ENCODE peak calls at places on chromosome 14, in five cellular contexts. J is HepG2, O is IMR-90, U is K562, Y is H1. Z is an unnamed sample.

GRCh38 chr14:34496679-34497513 is 34.9 kb upstream of the SPTSSA start:
- DNase-seq in J (peak; percentile 99), Y (peak; percentile 58), U (peak; percentile 68), O (peak; percentile 100), Z (peak; percentile 99)

GRCh38 chr14:73709904-73710469 is 4.2 kb downstream of the PNMA1 start:
- DNase-seq in Y (no peak), J (no peak), U (no peak), O (no peak), Z (no peak)

GRCh38 chr14:69692542-69693053 is 74.3 kb upstream of the SRSF5 start:
- DNase-seq in J (no peak), O (no peak), U (no peak), Y (no peak), Z (no peak)

GRCh38 chr14:101233861-101234587 is 327.3 kb upstream of the DIO3 start:
- DNase-seq in U (no peak), O (no peak), Y (no peak), J (no peak), Z (no peak)

GRCh38 chr14:72126091-72126490 is 193.9 kb downstream of the RGS6 start:
- DNase-seq in U (no peak), J (no peak), Y (no peak), O (no peak), Z (no peak)

GRCh38 chr14:88488897-88489296 is 65.9 kb downstream of the PTPN21 start:
- DNase-seq in J (no peak), O (no peak), U (no peak), Y (no peak), Z (no peak)

GRCh38 chr14:87617079-87617478 is 375.9 kb downstream of the GALC start:
- DNase-seq in J (no peak), O (no peak), U (no peak), Y (no peak), Z (no peak)

GRCh38 chr14:61644834-61645233 is 50.5 kb upstream of the HIF1A start:
- DNase-seq in O (peak; percentile 49), Y (no peak), J (no peak), U (no peak), Z (no peak)

GRCh38 chr14:72605921-72606220 is 288.0 kb downstream of the DPF3 start:
- DNase-seq in J (no peak), O (no peak), U (no peak), Y (no peak), Z (no peak)

GRCh38 chr14:44846232-44846824 is 115.4 kb downstream of the KLHL28 start:
- DNase-seq in O (peak; percentile 55), J (peak; percentile 27), Y (no peak), U (peak; percentile 20), Z (peak; percentile 21)

GRCh38 chr14:24260780-24261157 is 2.2 kb downstream of the TGM1 start:
- DNase-seq in U (no peak), Y (no peak), O (no peak), J (no peak), Z (no peak)

GRCh38 chr14:80615831-80616230 is 325.7 kb downstream of the CEP128 start:
- DNase-seq in Y (no peak), J (no peak), U (no peak), O (no peak), Z (no peak)

GRCh38 chr14:90114554-90114953 is 52.8 kb downstream of the KCNK13 start:
- DNase-seq in O (no peak), J (peak; percentile 5), Y (no peak), U (no peak), Z (peak; percentile 11)

GRCh38 chr14:37594238-37594915 is 672 bp downstream of the FOXA1 start:
- DNase-seq in U (peak; percentile 52), J (peak; percentile 99), O (peak; percentile 80), Y (peak; percentile 84), Z (peak; percentile 75)

GRCh38 chr14:38404100-38404541 is 148.2 kb upstream of the CLEC14A start:
- DNase-seq in O (peak; percentile 90), J (no peak), Y (no peak), U (no peak), Z (no peak)

GRCh38 chr14:67187826-67188225 is 1.4 kb upstream of the GARIN2 start:
- DNase-seq in J (no peak), U (no peak), Y (no peak), O (peak; percentile 86), Z (no peak)

GRCh38 chr14:68627868-68628604 is 164.8 kb downstream of the ZFP36L1 start:
- DNase-seq in O (no peak), U (no peak), J (no peak), Y (peak; percentile 91), Z (no peak)

GRCh38 chr14:26841920-26842741 is 244.3 kb upstream of the NOVA1 start:
- DNase-seq in J (peak; percentile 34), O (peak; percentile 60), Y (no peak), U (no peak), Z (peak; percentile 34)

GRCh38 chr14:81447018-81447770 is 47.1 kb upstream of the STON2 start:
- DNase-seq in U (no peak), Y (no peak), O (no peak), J (no peak), Z (no peak)

GRCh38 chr14:53384073-53384472 is 230.9 kb upstream of the DDHD1 start:
- DNase-seq in J (no peak), Y (no peak), U (no peak), O (no peak), Z (no peak)

DNA sequence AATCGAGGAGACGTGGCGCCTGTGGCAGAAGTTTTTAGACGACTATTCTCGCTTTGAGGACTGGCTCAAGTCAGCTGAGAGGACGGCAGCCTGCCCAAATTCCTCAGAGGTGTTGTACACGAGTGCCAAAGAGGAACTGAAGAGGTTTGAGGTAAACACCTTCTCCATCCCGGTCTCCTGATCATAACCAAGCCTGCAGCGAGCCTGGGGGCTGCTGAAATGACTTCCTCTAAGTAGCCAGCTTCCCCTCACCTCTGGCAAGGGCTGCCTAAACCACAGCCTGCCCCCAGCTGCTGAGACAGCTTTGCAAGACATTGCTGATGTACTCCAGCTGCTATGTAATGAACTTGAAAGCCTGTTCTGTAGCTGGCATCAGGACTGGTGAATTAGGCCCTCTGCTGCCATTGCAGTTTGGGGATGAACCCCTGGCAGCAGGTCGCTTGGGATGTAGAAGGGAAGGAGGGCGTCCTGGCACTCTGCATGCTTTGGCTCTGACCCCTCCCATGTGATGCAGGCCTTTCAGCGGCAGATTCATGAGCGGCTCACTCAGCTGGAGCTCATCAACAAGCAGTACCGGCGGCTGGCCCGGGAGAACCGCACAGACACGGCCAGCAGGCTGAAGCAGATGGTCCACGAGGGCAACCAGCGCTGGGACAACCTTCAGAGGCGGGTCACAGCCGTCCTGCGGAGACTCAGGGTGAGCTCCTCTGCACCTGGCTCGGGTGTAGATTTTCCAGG is 84.6 kb downstream of the ESR2 start:
- DNase-seq in O (peak; percentile 71), J (no peak), Y (no peak), U (no peak), Z (no peak)
- H3K27ac ChIP-seq in O (no peak overlapping the region), J (no peak overlapping the region), Y (no peak overlapping the region), U (no peak overlapping the region), Z (no peak overlapping the region)

GRCh38 chr14:76953196-76953945 is 75.1 kb downstream of the IRF2BPL start:
- DNase-seq in O (peak; percentile 68), U (no peak), Y (no peak), J (peak; percentile 45), Z (peak; percentile 90)
- TF ChIP-seq MAFK in O (no peak), U (no peak), Y (no peak), J (no peak), Z (no peak)

DNA sequence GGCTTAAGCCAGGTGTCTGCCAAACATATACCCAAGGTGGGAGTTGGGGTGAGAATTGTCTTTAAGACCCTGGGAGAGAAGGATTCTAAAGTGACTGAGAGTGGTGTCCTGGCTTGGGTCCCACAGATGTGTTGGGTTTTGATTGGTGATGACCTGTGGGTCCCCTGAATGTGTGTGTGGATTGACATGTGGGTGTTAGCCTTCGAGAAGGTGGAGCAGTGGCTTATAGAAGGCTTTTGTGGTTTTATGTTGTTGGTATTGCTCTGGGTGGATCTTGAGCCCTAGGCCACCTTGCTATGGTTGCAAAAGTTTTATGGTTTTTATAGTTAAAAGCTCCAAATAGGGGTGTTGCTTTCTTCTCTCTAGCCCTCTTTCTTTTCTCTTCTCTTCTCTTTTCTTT is 29.7 kb downstream of the PLEKHG3 start:
- DNase-seq in J (no peak), O (no peak), U (no peak), Y (no peak), Z (no peak)
- H3K27ac ChIP-seq in J (no peak overlapping the region), O (no peak overlapping the region), U (no peak overlapping the region), Y (no peak overlapping the region), Z (no peak overlapping the region)

DNA sequence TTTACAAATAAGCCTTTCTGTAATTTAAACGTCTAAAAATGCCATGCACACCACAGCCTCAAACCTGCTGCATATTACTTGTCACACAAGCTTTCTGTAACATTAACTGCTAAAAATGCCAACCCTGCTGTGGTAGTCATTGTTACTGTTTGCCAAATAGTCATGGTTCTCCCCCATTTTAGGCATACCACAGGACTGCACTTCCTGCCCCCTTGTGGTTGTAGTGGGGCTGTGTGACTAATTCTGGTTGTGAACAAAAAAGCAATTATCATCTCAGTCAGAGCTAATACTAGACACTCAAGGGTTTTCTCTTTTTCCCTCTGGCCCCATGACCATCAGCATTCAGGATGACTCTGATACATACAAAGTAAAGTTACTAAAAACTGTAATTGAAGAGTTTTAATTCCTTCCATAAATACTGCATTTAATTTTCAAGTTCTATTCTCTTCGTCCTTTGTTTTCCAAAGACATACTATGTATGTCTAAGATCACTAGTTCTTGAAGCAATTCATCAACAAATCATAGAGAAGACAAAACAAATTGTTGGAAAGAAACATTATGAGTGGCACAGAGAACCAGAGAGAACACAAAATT is 5.7 kb upstream of the SLC35F4 start:
- DNase-seq in J (peak; percentile 26), Y (peak; percentile 54), O (peak; percentile 28), U (peak; percentile 7), Z (peak; percentile 43)
- TF ChIP-seq MAFK in J (no peak), Y (no peak), O (no peak), U (no peak), Z (no peak)

GRCh38 chr14:99441157-99441870 is 39.3 kb downstream of the SETD3 start:
- DNase-seq in U (no peak), J (peak; percentile 18), O (no peak), Y (peak; percentile 38), Z (no peak)
- H3K27ac ChIP-seq in U (no peak overlapping the region), J (no peak overlapping the region), O (no peak overlapping the region), Y (no peak overlapping the region), Z (no peak overlapping the region)

DNA sequence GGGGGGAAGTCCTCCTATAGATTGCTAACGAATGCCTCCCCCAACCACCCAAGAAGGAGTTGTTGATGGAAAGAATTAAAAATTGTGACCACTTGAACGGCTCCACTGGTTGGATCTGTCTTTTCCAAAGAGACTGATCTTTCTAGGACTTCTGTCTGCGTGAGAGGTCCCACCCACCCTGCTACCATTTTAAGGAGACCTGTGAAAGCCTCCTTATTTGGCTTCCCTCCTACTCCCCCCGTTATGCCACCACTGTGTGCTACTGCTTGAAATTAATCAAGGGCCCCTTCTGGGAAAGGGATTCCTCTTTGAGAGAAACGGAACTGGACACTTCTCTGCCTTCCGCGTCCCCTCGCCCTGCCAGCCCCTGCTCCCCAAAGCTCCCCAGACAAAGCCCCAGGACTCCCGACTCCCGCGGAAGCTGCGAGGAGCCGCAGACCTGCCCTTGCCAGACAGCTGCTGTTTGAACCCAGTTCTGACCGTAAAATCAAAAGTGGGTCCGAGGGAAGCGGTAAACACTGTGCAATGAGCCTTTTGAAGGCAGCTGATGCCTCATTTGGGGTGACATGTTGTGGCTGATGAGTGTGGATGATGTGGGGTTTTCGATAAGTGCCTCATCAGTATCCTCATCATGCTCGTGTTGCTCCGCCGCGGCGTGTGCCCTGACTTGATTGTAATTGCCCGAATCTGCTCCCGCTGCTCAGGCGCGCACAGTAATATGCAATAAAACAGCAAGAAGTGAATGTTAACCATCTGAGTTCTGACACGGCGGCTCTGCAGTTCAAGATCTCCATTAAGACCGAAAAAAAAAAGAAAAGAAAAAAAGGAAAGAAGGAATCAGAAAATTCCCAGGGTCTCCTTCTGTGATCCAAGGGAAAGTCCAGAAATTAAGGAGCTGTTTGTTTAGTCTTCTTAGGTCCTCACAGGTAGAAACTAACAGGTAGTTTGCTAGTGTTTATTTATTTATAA is 48.2 kb downstream of the MBIP start:
- DNase-seq in J (no peak), U (no peak), Y (no peak), O (peak; percentile 5), Z (no peak)
- TF ChIP-seq MAFK in J (no peak), U (no peak), Y (no peak), O (no peak), Z (no peak)